ENCODE peak calls at places on chromosomes 16 and 17, in six cellular contexts. Q is lung, D is B cell, P is right lobe of liver, N is GM13977, M is progenitor cell of endocrine pancreas. Z is an unnamed sample.

GRCh38 chr16:30740364-30741251 is 7.6 kb upstream of the PHKG2 start:
- DNase-seq in Q (peak; percentile 93), M (no peak), D (no peak), P (peak; percentile 87), N (no peak), Z (no peak)

GRCh38 chr17:34252138-34252889 is 2.8 kb upstream of the CCL2 start:
- DNase-seq in Q (peak; percentile 87), M (no peak), N (peak; percentile 33), D (no peak), P (peak; percentile 88), Z (peak; percentile 94)

GRCh38 chr16:25692734-25693508 is 1.2 kb downstream of the HS3ST4 start:
- DNase-seq in Q (no peak), M (peak; percentile 20), P (no peak), D (no peak), N (peak; percentile 24), Z (no peak)

GRCh38 chr16:81767987-81768592 is 11.0 kb upstream of the PLCG2 start:
- DNase-seq in N (no peak), M (no peak), D (no peak), P (no peak), Q (no peak), Z (no peak)

GRCh38 chr17:29155235-29155965 is 24.8 kb downstream of the MYO18A start:
- DNase-seq in M (no peak), D (no peak), N (no peak), Q (no peak), P (peak; percentile 91), Z (no peak)

GRCh38 chr16:10312784-10313724 is 72.8 kb upstream of the ATF7IP2 start:
- DNase-seq in N (peak; percentile 13), P (no peak), M (no peak), Q (no peak), D (peak; percentile 25), Z (no peak)

GRCh38 chr16:29978564-29979270 is 5.0 kb downstream of the TAOK2 start:
- DNase-seq in M (no peak), N (no peak), P (no peak), D (no peak), Q (no peak), Z (no peak)

GRCh38 chr17:50238594-50239287 is 35.5 kb upstream of the TMEM92 start:
- DNase-seq in N (no peak), P (no peak), Q (no peak), D (no peak), M (no peak), Z (no peak)

DNA sequence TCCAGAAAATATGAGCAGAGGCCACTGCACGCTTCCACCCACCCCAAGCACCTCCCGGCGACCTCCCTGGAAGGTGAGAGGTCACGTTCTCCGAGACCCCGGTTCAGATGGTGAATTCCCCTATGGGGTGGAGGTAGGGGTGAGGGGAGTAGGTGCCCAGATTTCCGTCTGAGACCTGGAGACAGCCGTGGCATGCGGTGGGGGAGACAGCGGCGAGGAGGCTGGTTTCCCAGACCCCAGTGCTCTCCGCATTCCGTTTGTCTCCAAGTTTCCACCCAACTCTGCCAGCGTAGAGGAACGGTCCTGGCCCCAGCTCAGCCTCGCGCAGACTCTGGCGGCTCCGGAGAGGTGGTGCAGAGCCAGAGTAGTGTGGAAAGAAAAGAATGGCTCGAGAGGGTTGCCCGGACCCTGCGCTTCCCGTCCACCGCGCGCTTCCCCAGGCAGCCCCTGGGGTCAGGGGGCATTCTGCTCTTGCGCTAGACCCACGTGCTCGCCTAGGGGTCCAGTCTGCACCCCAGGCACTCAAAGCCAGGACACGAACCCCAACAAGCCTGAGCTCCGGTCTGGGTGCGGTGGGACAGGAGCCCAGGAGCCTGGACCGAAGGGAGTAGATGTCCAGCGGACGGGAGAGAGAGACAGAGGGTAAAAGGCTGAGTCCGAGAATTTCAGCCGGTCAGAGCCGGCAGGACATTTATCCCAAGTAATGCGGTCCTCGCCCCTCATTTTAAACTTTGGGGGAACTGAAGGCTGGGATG is 3.9 kb downstream of the PMP22 start:
- DNase-seq in D (no peak), M (peak; percentile 32), P (no peak), Q (no peak), N (peak; percentile 33), Z (no peak)
- TF ChIP-seq CTCF in D (no peak), M (peak; percentile 0), P (no peak), Q (no peak), N (no peak), Z (peak; percentile 64)

DNA sequence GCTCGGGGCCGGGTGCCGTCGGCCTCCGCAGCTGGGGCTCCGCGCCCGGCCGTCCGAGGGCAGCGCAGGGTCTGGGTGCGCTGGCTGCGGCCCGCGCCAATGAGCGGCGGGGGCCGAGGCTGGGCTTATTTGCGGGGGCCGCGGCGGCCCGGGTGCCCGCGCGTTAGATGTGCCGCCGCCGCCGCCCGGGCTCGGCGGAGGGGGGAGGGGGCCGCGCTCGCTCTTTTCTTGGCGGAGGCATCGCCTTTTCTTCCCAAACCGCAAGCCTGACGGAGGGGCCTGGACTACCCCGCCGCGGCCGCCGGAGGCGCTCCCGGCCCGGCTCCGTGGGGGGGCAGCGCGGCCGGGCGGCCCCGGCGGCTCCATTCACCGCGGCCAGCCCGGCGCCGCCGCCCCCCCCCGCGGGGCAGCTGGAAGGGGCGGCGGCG is at the start of gene NOTUM:
- DNase-seq in Q (no peak), M (no peak), P (no peak), D (peak; percentile 47), N (no peak), Z (no peak)
- TF ChIP-seq CTCF in Q (no peak), M (peak; percentile 45), P (peak; percentile 24), D (no peak), N (peak; percentile 30), Z (peak; percentile 37)

DNA sequence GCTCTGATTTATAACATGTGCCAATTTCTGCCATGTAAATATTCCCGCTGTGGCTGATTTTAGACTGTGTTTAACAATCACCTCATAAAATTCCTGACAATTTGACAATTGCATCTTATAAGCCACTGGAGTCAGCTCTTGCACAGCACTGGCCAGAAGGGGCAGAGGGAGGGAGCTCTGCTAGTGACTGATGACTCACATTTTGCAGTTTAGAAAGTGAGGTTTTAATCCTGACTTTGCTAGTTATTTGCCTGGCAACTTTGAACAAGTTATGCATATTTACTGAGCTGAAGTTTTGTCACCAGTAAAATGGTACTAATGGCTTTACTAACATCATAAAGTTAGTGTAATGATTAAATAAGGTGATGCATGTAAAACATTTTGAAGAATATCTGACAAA is 452.3 kb downstream of the CNTNAP4 start:
- DNase-seq in D (no peak), M (no peak), Q (no peak), N (no peak), P (no peak), Z (no peak)
- TF ChIP-seq CTCF in D (no peak), M (no peak), Q (no peak), N (no peak), P (no peak), Z (no peak)

DNA sequence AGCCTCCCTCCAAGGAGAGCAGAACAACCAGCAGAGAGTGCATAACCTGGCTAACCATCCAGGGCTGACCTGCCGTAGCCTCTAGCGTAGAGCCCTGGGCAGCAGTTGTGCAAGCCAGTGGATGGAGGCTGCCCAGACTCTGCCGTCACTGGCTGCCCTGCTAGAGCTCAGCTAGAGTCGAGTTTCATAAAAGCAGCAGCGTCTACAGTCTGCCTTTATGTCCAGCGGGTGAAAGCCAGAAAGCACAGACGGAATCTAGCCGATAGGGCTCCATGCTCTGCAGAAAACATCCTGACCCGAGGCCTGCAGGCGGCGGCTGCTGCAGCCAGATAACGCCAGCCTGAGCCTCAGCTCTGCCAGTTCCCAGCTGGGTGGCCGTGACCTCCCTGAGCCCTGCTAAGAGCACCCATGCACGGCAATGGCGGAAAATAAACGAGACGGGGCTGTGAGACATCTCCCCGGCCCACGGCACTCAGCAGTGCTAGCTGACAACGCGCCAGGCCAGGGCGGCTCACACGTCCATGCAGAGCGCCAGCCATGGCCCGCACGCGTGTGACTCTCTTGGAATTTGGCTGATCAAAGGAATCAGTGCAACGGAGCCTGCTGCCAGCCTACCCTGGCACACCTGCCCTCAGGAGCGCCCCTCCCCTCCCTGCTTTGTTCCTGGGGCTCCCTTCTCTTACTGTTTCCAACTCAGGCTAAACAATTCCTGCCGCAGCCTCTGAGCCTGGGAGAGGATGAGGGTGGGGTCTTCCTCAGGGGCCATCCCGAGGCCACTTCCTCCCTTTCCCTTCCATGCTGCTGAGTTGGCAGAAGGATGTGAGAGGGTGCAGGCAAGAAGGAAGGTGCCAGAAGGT is 231.4 kb downstream of the ENGASE start:
- DNase-seq in M (no peak), N (no peak), D (no peak), P (no peak), Q (no peak), Z (no peak)
- TF ChIP-seq CTCF in M (no peak), N (no peak), D (no peak), P (no peak), Q (no peak), Z (no peak)

GRCh38 chr16:89103781-89104180 is 10.1 kb downstream of the ACSF3 start:
- DNase-seq in N (no peak), D (no peak), Q (no peak), P (peak; percentile 34), M (no peak), Z (peak; percentile 79)

GRCh38 chr16:89102777-89103073 is 9.1 kb downstream of the ACSF3 start:
- DNase-seq in N (no peak), Q (no peak), D (no peak), P (peak; percentile 12), M (no peak), Z (no peak)

GRCh38 chr16:89104303-89104702 is 10.7 kb downstream of the ACSF3 start:
- DNase-seq in Q (no peak), N (no peak), P (peak; percentile 20), D (no peak), M (no peak), Z (peak; percentile 59)

GRCh38 chr16:89102035-89102776 is 8.6 kb downstream of the ACSF3 start:
- DNase-seq in D (no peak), Q (no peak), M (no peak), N (no peak), P (peak; percentile 35), Z (peak; percentile 89)

GRCh38 chr16:89103156-89103555 is 9.5 kb downstream of the ACSF3 start:
- DNase-seq in D (no peak), Q (no peak), N (no peak), P (peak; percentile 40), M (no peak), Z (peak; percentile 50)
- TF ChIP-seq CTCF in D (no peak), Q (no peak), N (no peak), P (no peak), M (no peak), Z (no peak)

Z was measured in chondrocyte.